ENCODE peak calls at places on chromosomes 13 and 19, in five cellular contexts. P is sigmoid colon, B is suprapubic skin, L is tibial nerve, S is transverse colon. V is an unnamed sample.

GRCh38 chr13:112119192-112120030 is 52.5 kb downstream of the SOX1 start:
- DNase-seq in P (peak), L (no peak), B (peak), S (no peak), V (no peak)

GRCh38 chr19:41332468-41332867 is 21.3 kb downstream of the TGFB1 start:
- DNase-seq in S (no peak), P (no peak), B (no peak), L (no peak), V (no peak)

GRCh38 chr19:16364231-16364865 is 39.7 kb downstream of the KLF2 start:
- DNase-seq in S (no peak), L (no peak), B (no peak), P (no peak), V (no peak)

GRCh38 chr19:33217881-33218280 is 7.8 kb downstream of the SLC7A10 start:
- DNase-seq in B (no peak), S (no peak), P (no peak), L (no peak), V (no peak)

GRCh38 chr13:29963086-29963485 is 112.7 kb upstream of the UBL3 start:
- DNase-seq in S (no peak), P (no peak), L (no peak), B (no peak), V (no peak)

GRCh38 chr19:18224525-18225354 is 1.5 kb downstream of the PDE4C start:
- DNase-seq in S (peak), L (peak), P (peak), B (peak), V (peak)

GRCh38 chr13:83350569-83350968 is 531.7 kb downstream of the SLITRK1 start:
- DNase-seq in P (no peak), S (no peak), L (no peak), B (no peak), V (no peak)

GRCh38 chr13:76965759-76966421 is 17.6 kb downstream of the ACOD1 start:
- DNase-seq in L (peak), S (peak), B (no peak), P (peak), V (no peak)

GRCh38 chr19:45954132-45954531 is 19.5 kb downstream of the NOVA2 start:
- DNase-seq in B (no peak), P (no peak), S (no peak), L (no peak), V (no peak)

GRCh38 chr13:38309397-38309796 is 40.3 kb upstream of the UFM1 start:
- DNase-seq in P (no peak), S (no peak), L (no peak), B (no peak), V (no peak)

GRCh38 chr13:70792121-70792520 is 683.9 kb upstream of the KLHL1 start:
- DNase-seq in S (no peak), B (no peak), P (no peak), L (no peak), V (no peak)

GRCh38 chr19:57587529-57587928 is 3.6 kb downstream of the ZIK1 start:
- DNase-seq in P (no peak), B (no peak), S (no peak), L (no peak), V (no peak)

GRCh38 chr13:106597190-106597589 is 29.3 kb upstream of the ARGLU1 start:
- DNase-seq in P (peak), S (no peak), B (no peak), L (peak), V (no peak)

GRCh38 chr19:42465827-42466280 is 23.1 kb upstream of the CXCL17 start:
- DNase-seq in B (no peak), S (no peak), P (no peak), L (no peak), V (no peak)

GRCh38 chr19:42005504-42005903 is 11.5 kb upstream of the ATP1A3 start:
- DNase-seq in L (no peak), S (no peak), P (no peak), B (no peak), V (no peak)

GRCh38 chr13:27853871-27854270 is 61.6 kb downstream of the GSX1 start:
- DNase-seq in P (no peak), L (no peak), B (no peak), S (no peak), V (peak)

GRCh38 chr13:39779337-39780270 is 124.1 kb downstream of the COG6 start:
- DNase-seq in P (no peak), S (no peak), B (no peak), L (no peak), V (no peak)

GRCh38 chr19:42121666-42122069 is 10.6 kb downstream of the POU2F2 start:
- DNase-seq in B (no peak), L (no peak), P (no peak), S (peak), V (no peak)

GRCh38 chr13:49560270-49561063 is 24.9 kb downstream of the RCBTB1 start:
- DNase-seq in L (no peak), B (no peak), P (no peak), S (peak), V (no peak)

GRCh38 chr13:38819053-38819452 is 132.2 kb downstream of the FREM2 start:
- DNase-seq in P (peak), L (no peak), S (no peak), B (no peak), V (no peak)

GRCh38 chr13:75372517-75372916 is 109.5 kb downstream of the TBC1D4 start:
- DNase-seq in P (no peak), S (no peak), L (no peak), B (no peak), V (no peak)

GRCh38 chr19:2236285-2237050 is at the start of the genes PLEKHJ1 and SF3A2:
- DNase-seq in B (peak), L (peak), P (peak), S (peak), V (peak)

GRCh38 chr19:2233601-2234280 is 2.4 kb downstream of the PLEKHJ1 start:
- DNase-seq in S (no peak), L (no peak), P (no peak), B (no peak), V (no peak)

GRCh38 chr19:2235026-2235395 is 1.1 kb downstream of the PLEKHJ1 start:
- DNase-seq in B (no peak), P (no peak), S (no peak), L (no peak), V (no peak)

GRCh38 chr19:2237051-2237868 is 636 bp downstream of the SF3A2 start:
- DNase-seq in P (no peak), S (no peak), B (no peak), L (no peak), V (no peak)

GRCh38 chr19:2235396-2236284 is 489 bp downstream of the PLEKHJ1 start:
- DNase-seq in L (no peak), P (no peak), S (peak), B (no peak), V (no peak)
- TF ChIP-seq EP300 in L (no peak), P (no peak), S (no peak), B (no peak), V (no peak)

DNA sequence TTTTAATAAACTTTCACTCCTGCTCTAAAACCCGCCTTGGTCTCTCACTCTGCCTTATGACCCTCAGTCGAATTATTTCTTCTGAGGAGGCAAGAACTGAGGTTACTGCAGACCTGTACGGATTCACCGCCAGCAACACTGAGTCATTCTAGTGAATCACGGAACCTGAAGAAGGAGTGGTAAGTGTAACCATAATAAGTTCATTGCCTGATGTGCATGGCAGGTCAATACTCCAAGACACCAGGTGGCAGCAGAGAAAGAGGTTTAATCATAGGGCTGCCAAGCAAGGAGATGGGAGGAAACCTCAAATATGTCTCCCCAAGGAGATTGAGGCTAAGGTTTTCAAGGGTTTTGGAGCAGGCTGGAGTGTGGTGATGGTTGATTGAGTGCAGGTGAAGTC is 204.3 kb upstream of the IPO5 start:
- DNase-seq in L (no peak), S (no peak), P (no peak), B (no peak), V (no peak)
- TF ChIP-seq CTCF in L (no peak), S (no peak), P (no peak), B (no peak), V (no peak)

GRCh38 chr13:79631260-79631659 is 150.3 kb downstream of the NDFIP2 start:
- DNase-seq in L (no peak), B (no peak), P (no peak), S (no peak), V (no peak)
- TF ChIP-seq EP300 in L (no peak), B (no peak), P (no peak), S (no peak), V (no peak)

DNA sequence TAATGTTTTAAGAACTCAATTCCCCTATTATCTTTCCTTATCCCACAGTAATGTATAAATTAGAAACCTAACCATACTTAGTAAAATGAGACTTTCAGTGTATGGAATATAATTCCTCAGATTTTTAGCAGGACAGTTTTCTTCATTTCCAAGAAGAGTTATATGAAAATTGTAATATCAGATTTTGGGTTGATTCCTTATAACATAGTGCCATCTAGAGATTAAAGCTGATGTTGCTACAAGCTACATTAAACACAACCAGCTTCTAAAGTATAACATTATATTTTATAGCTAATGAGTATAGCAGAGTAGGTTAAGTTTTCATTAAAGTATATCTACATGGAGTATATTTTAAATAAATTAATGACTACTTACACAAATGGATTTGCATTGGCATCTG is 99.7 kb upstream of the MIR17HG start:
- DNase-seq in B (no peak), L (no peak), S (no peak), P (no peak), V (no peak)
- TF ChIP-seq CTCF in B (no peak), L (no peak), S (no peak), P (no peak), V (no peak)

GRCh38 chr19:54616057-54616456 is 14.2 kb upstream of the LILRB1 start:
- DNase-seq in P (no peak), S (no peak), B (no peak), L (no peak), V (no peak)
- TF ChIP-seq EP300 in P (no peak), S (no peak), B (no peak), L (no peak), V (no peak)

DNA sequence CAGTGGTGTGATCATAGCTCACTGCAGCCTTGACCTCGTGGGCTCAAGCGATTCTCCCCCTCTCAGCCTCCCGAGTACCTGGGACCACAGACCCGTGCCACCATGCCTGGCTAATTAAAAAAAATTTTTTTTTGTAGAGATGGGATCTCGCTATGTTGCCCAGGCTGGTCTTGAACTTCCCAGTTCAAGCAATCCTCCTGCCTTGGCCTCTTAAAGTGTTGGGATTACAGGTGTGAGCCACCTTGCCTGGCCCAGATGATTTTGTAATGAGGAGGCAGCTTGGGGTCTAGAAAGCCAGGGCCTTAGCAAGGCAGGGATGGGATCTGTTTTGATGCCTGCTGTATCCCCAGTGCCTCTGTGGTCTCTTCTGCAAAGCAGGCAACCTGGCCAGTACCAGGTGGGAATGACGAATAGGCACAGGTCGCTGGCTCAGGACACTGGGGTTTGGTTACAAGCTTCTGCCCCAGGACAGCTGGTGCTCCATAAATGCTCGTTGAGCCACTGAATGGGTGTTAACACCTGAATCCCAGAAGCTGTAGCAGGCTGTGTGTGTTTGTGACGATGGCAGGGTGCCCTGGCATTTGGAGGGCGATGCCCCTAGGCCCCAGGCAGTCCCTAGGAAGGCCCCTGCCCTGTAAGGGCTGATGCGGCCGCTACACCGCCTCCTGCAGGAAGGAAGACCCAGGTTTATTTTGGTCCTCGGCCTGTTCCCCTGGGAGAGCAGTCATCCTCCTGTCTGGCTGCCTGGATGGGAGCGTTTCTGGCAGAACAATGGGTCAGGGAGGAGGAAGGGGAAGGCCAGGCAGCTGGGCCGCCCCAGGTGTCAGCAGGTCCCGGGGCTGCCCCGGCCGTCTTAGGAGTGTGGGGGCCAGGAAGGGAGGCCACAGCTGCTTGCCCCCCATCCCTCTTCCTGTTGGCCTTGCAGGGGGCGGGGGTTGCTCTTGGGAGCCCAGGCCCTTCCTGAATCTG is 8.6 kb downstream of the TNFAIP8L1 start:
- DNase-seq in P (peak), B (no peak), S (no peak), L (peak), V (no peak)
- TF ChIP-seq CTCF in P (peak), B (no peak), S (no peak), L (no peak), V (no peak)

DNA sequence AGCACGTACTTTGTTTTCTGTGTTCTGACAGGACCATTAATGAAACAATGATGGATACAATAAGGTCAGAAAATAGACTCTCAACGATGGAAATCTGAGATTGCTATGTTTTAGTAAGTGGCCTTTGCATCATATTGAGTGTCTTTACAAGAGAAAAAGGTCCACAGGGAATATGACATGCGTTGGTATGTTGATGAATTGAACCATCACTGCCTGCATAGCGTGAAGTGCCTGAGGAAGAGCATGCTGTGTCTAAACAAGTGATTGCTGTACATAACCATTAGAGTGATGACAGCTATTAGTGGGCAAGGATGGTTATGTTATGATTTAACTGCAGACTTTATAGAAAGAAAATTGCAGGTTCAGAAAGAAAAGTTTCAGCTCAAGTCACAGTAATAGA is 623.2 kb downstream of the SLITRK5 start:
- DNase-seq in L (no peak), B (no peak), P (no peak), S (no peak), V (no peak)
- TF ChIP-seq EP300 in L (no peak), B (no peak), P (no peak), S (no peak), V (no peak)

DNA sequence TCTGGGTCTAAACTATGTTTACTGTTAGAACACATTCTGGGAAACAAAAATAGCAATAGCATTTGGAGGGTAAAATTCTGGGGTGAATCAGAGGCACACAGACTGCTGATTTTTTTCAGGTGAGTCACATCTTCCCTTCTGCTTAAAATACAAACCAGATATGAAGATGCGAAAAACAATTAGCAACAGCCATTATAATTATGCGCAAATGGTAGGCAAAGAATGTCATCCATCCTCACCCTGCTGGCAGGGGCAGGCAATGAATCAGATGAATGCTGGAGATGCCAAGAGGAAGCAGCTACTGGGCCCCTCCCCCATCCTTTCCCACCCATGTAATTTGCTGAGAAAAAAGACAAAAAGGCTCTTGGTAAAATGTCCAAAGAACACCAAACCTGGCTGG is 282.9 kb downstream of the KLF5 start:
- DNase-seq in S (no peak), L (no peak), P (no peak), B (no peak), V (no peak)
- TF ChIP-seq CTCF in S (no peak), L (no peak), P (no peak), B (no peak), V (no peak)

DNA sequence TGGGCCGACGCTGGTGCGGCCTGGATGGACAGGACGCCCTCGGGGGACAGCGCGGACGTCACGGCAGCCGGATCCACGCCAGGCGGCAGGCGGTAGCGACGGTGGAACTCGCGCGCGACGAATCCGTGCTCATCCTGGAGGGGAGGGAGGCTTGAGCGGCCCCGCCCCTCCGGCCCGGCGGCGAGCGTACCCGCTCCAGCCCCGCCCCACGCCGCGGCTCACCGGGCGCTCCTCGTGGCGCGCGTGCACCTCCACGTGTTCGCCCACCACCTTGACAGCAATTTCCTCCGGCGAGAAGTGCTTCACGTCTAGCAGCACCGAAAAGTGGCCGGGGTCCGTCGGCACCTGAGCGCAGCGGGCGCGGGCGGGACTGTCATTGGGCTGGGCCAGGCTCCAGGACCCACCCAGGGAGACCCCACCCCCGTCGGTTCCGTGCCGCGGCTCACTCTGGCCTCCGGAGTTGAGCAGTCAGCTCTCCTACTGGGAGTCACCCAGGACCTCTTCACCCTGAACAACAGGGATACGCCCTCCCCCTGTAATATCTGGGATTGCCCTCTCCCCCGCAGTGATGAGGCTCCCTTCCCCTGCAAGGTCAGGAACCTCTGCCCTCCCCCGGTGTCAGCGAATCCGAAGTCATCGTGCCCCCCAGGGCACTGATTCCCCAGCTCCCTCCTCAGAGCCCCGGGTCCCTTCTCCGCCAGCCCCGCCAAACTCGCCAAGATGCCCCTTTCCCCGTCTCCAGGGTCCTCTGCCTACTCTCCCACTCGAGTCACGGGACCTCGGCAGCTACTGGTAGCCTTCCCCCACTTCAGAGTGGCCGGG is 1.1 kb downstream of the HSPB6 start:
- DNase-seq in S (peak), B (peak), P (peak), L (peak), V (peak)
- TF ChIP-seq EP300 in S (peak), B (peak), P (no peak), L (no peak), V (peak)